ENCODE peak calls at places on chromosomes 12 and 14, in seven cellular contexts. Z, B, I, F, E, W and U are unnamed samples.

GRCh38 chr14:64705406-64706118 is 1.3 kb downstream of the PLEKHG3 start:
- DNase-seq in Z (no peak), B (peak; percentile 55), I (no peak), F (no peak), E (no peak), W (peak; percentile 66), U (no peak)

GRCh38 chr12:109162551-109162950 is 46.2 kb downstream of the ACACB start:
- DNase-seq in Z (no peak), B (no peak), I (no peak), F (no peak), E (no peak), W (no peak), U (peak; percentile 13)

GRCh38 chr12:12901158-12901791 is 9.9 kb downstream of the GPRC5A start:
- DNase-seq in Z (peak; percentile 91), B (peak; percentile 50), I (peak; percentile 56), F (no peak), E (peak; percentile 50), W (peak; percentile 85), U (peak; percentile 71)

GRCh38 chr12:110537605-110538409 is 35.7 kb downstream of the RAD9B start:
- DNase-seq in Z (peak; percentile 27), B (peak; percentile 83), I (no peak), F (peak; percentile 76), E (peak; percentile 88), W (no peak), U (peak; percentile 81)

GRCh38 chr14:103803661-103804060 is 43.7 kb downstream of the PPP1R13B start:
- DNase-seq in Z (no peak), B (no peak), I (no peak), F (no peak), E (no peak), W (no peak), U (no peak)

GRCh38 chr14:24535737-24536136 is 27.7 kb upstream of the CMA1 start:
- DNase-seq in Z (no peak), B (no peak), I (no peak), F (no peak), E (no peak), W (no peak), U (no peak)

GRCh38 chr14:75491376-75491978 is 30.8 kb upstream of the BATF start:
- DNase-seq in Z (no peak), B (no peak), I (no peak), F (no peak), E (no peak), W (no peak), U (peak; percentile 40)

GRCh38 chr14:76882646-76883045 is 56.4 kb downstream of the LRRC74A start:
- DNase-seq in Z (peak; percentile 33), B (no peak), I (peak; percentile 51), F (no peak), E (no peak), W (no peak), U (no peak)

GRCh38 chr14:55332654-55333570 is 61.7 kb downstream of the FBXO34 start:
- DNase-seq in Z (no peak), B (no peak), I (no peak), F (no peak), E (no peak), W (no peak), U (no peak)

GRCh38 chr12:78880078-78880477 is 15.5 kb downstream of the SYT1 start:
- DNase-seq in Z (no peak), B (no peak), I (no peak), F (no peak), E (no peak), W (no peak), U (no peak)

GRCh38 chr12:102797513-102797912 is 119.5 kb downstream of the PAH start:
- DNase-seq in Z (no peak), B (no peak), I (no peak), F (no peak), E (no peak), W (no peak), U (no peak)

GRCh38 chr12:13940466-13940865 is 40.9 kb downstream of the GRIN2B start:
- DNase-seq in Z (no peak), B (no peak), I (no peak), F (no peak), E (no peak), W (no peak), U (no peak)

GRCh38 chr12:121087467-121088207 is 45.0 kb upstream of the P2RX7 start:
- DNase-seq in Z (no peak), B (no peak), I (no peak), F (no peak), E (no peak), W (no peak), U (no peak)

GRCh38 chr12:102876883-102877282 is 40.2 kb downstream of the PAH start:
- DNase-seq in Z (no peak), B (no peak), I (no peak), F (no peak), E (no peak), W (no peak), U (no peak)

GRCh38 chr12:116459011-116459410 is 100.2 kb upstream of the MAP1LC3B2 start:
- DNase-seq in Z (no peak), B (no peak), I (no peak), F (no peak), E (no peak), W (no peak), U (no peak)

DNA sequence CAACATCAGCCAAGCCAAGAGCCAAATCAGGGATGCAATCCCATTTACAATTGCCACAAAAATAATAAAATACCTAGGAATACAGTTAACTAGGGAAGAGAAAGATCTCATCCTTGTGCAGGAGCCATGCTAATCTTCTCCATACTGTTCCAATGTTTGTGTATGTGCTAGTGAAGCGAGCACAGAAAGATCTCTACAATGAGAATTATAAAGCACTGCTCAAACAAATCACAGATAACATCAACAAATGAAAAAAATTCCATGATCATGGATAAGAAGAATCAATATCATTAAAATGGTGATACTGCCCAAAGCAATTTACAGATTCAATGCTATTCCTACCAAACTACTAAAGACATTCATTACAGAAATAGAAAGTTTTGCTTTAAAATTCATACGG is 215.6 kb downstream of the FOXG1 start:
- DNase-seq in Z (no peak), B (no peak), I (no peak), F (no peak), E (no peak), W (no peak), U (no peak)
- H3K4me1 ChIP-seq in Z (no peaks in the 10 kb centered on the region), B (no peaks in the 10 kb centered on the region), I (no peaks in the 10 kb centered on the region), F (no peaks in the 10 kb centered on the region), E (no peaks in the 10 kb centered on the region), W (no peaks in the 10 kb centered on the region), U (no peaks in the 10 kb centered on the region)

GRCh38 chr14:89225607-89226006 is 191.4 kb downstream of the FOXN3 start:
- DNase-seq in Z (no peak), B (no peak), I (no peak), F (no peak), E (no peak), W (no peak), U (no peak)

GRCh38 chr14:89215166-89215940 is 201.7 kb downstream of the FOXN3 start:
- DNase-seq in Z (no peak), B (no peak), I (no peak), F (no peak), E (no peak), W (no peak), U (no peak)

GRCh38 chr14:89217876-89218275 is 199.2 kb downstream of the FOXN3 start:
- DNase-seq in Z (no peak), B (no peak), I (no peak), F (no peak), E (no peak), W (no peak), U (no peak)

GRCh38 chr14:89219056-89219455 is 198.0 kb downstream of the FOXN3 start:
- DNase-seq in Z (no peak), B (no peak), I (no peak), F (no peak), E (no peak), W (no peak), U (no peak)

GRCh38 chr14:89221109-89221508 is 195.9 kb downstream of the FOXN3 start:
- DNase-seq in Z (peak; percentile 77), B (no peak), I (no peak), F (no peak), E (no peak), W (no peak), U (no peak)
- H3K36me3 ChIP-seq in Z (no peaks in the 10 kb centered on the region), B (no peaks in the 10 kb centered on the region), I (no peaks in the 10 kb centered on the region), F (peaks cover 5% of the 10 kb centered on the region), E (no peaks in the 10 kb centered on the region), W (peaks cover 8% of the 10 kb centered on the region), U (peaks cover 4% of the 10 kb centered on the region)

GRCh38 chr12:5921966-5922365 is 23.1 kb downstream of the ANO2 start:
- DNase-seq in Z (no peak), B (no peak), I (no peak), F (no peak), E (no peak), W (no peak), U (no peak)

GRCh38 chr12:5923043-5923605 is 21.9 kb downstream of the ANO2 start:
- DNase-seq in Z (no peak), B (no peak), I (no peak), F (no peak), E (no peak), W (no peak), U (no peak)

GRCh38 chr12:5925646-5926045 is 19.4 kb downstream of the ANO2 start:
- DNase-seq in Z (no peak), B (no peak), I (no peak), F (no peak), E (no peak), W (no peak), U (no peak)

GRCh38 chr12:5921027-5921909 is 23.8 kb downstream of the ANO2 start:
- DNase-seq in Z (no peak), B (no peak), I (no peak), F (no peak), E (no peak), W (no peak), U (no peak)

DNA sequence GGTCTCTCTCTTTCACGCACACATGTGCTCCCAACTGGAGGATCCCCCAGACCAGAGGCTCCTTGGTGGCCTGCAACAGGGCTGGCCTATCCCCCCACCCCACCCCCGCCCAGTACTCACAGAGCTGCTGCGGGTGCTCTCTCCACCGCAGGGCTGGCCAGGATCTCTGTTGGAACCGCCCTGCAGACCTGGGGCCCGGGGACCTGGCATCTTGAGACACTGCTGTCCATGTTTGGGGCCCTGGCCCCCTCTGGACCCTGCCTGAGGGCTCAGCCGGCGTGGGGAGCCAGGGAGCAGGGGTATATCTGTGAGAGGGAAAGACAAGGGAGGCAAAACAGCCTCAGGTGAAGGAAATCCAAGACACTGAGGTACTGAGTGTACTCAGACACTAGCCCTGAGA is 22.6 kb downstream of the ANO2 start:
- DNase-seq in Z (no peak), B (no peak), I (no peak), F (no peak), E (no peak), W (no peak), U (no peak)
- H3K27ac ChIP-seq in Z (no peak overlapping the region), B (no peak overlapping the region), I (no peak overlapping the region), F (no peak overlapping the region), E (no peak overlapping the region), W (no peak overlapping the region), U (no peak overlapping the region)

GRCh38 chr12:20477691-20478090 is 109.4 kb downstream of the PDE3A start:
- DNase-seq in Z (peak; percentile 56), B (no peak), I (no peak), F (no peak), E (no peak), W (no peak), U (no peak)

GRCh38 chr12:20487519-20487918 is 119.2 kb downstream of the PDE3A start:
- DNase-seq in Z (no peak), B (no peak), I (no peak), F (no peak), E (no peak), W (no peak), U (no peak)

GRCh38 chr12:20486233-20486632 is 117.9 kb downstream of the PDE3A start:
- DNase-seq in Z (peak; percentile 49), B (no peak), I (no peak), F (no peak), E (no peak), W (no peak), U (no peak)

GRCh38 chr12:20483776-20484175 is 115.4 kb downstream of the PDE3A start:
- DNase-seq in Z (peak; percentile 57), B (no peak), I (no peak), F (no peak), E (no peak), W (no peak), U (no peak)

GRCh38 chr12:20482680-20483079 is 114.3 kb downstream of the PDE3A start:
- DNase-seq in Z (peak; percentile 28), B (no peak), I (no peak), F (no peak), E (no peak), W (no peak), U (no peak)
- H3K4me1 ChIP-seq in Z (peaks cover 3% of the 10 kb centered on the region), B (peaks cover 51% of the 10 kb centered on the region), I (peaks cover 2% of the 10 kb centered on the region), F (no peaks in the 10 kb centered on the region), E (no peaks in the 10 kb centered on the region), W (peaks cover 5% of the 10 kb centered on the region), U (no peaks in the 10 kb centered on the region)